ENCODE peak calls at places on chromosomes 16 and 17, in eight cellular contexts. F, Q, R, U, P, Z, J and V are unnamed samples.

GRCh38 chr16:75648265-75649076 is 898 bp downstream of the TERF2IP start:
- DNase-seq in F (peak), Q (peak), R (peak), U (peak), P (peak), Z (peak), J (peak), V (peak)

GRCh38 chr17:8654822-8655221 is 24.3 kb upstream of the MYH10 start:
- DNase-seq in F (no peak), Q (no peak), R (no peak), U (no peak), P (no peak), Z (no peak), J (no peak), V (no peak)

GRCh38 chr17:45021607-45022287 is 29.7 kb downstream of the DCAKD start:
- DNase-seq in F (peak), Q (peak), R (peak), U (peak), P (peak), Z (no peak), J (peak), V (peak)

GRCh38 chr17:75808549-75808904 is 23.9 kb downstream of the UNK start:
- DNase-seq in F (no peak), Q (no peak), R (no peak), U (no peak), P (no peak), Z (no peak), J (no peak), V (no peak)

GRCh38 chr16:81486555-81487061 is 42.0 kb downstream of the CMIP start:
- DNase-seq in F (peak), Q (no peak), R (peak), U (no peak), P (no peak), Z (no peak), J (no peak), V (no peak)

GRCh38 chr17:73489333-73489732 is 154.9 kb downstream of the SDK2 start:
- DNase-seq in F (no peak), Q (no peak), R (no peak), U (no peak), P (no peak), Z (no peak), J (peak), V (no peak)

GRCh38 chr17:51289776-51290175 is 29.4 kb downstream of the UTP18 start:
- DNase-seq in F (peak), Q (no peak), R (no peak), U (no peak), P (no peak), Z (no peak), J (no peak), V (no peak)

GRCh38 chr16:72785886-72786285 is 262.0 kb downstream of the ZFHX3 start:
- DNase-seq in F (peak), Q (no peak), R (no peak), U (no peak), P (no peak), Z (no peak), J (no peak), V (no peak)

GRCh38 chr17:33112763-33113162 is 121.1 kb downstream of the SPACA3 start:
- DNase-seq in F (no peak), Q (no peak), R (no peak), U (no peak), P (no peak), Z (no peak), J (peak), V (no peak)

GRCh38 chr17:74757502-74757901 is 9.1 kb downstream of the NHERF1 start:
- DNase-seq in F (peak), Q (no peak), R (no peak), U (no peak), P (no peak), Z (no peak), J (no peak), V (no peak)

GRCh38 chr17:13003927-13004326 is 13.9 kb downstream of the ELAC2 start:
- DNase-seq in F (no peak), Q (no peak), R (no peak), U (no peak), P (no peak), Z (no peak), J (no peak), V (no peak)

GRCh38 chr16:4086153-4086552 is 30.1 kb downstream of the ADCY9 start:
- DNase-seq in F (no peak), Q (no peak), R (no peak), U (no peak), P (no peak), Z (no peak), J (no peak), V (no peak)

GRCh38 chr17:68734911-68735310 is 133.7 kb upstream of the FAM20A start:
- DNase-seq in F (no peak), Q (no peak), R (no peak), U (no peak), P (no peak), Z (no peak), J (no peak), V (no peak)

GRCh38 chr17:73091770-73092517 is 544 bp downstream of the SLC39A11 start:
- DNase-seq in F (peak), Q (no peak), R (peak), U (no peak), P (no peak), Z (peak), J (peak), V (peak)

GRCh38 chr17:80381416-80381923 is 33.5 kb upstream of the ENDOV start:
- DNase-seq in F (no peak), Q (no peak), R (no peak), U (no peak), P (no peak), Z (no peak), J (no peak), V (no peak)